ENCODE peak calls at places on chromosomes 7 and 10, in four cellular contexts. R is CD4-positive, alpha-beta memory T cell; B is BJ; M is epithelial cell of esophagus. V is an unnamed sample.

GRCh38 chr7:111499027-111499426 is 63.3 kb downstream of the IMMP2L start:
- DNase-seq in R (no peak), B (no peak), M (peak), V (no peak)

GRCh38 chr10:3149918-3150317 is 22.7 kb downstream of the PITRM1 start:
- DNase-seq in R (no peak), B (no peak), M (no peak), V (no peak)

GRCh38 chr7:10973942-10974716 is 457 bp downstream of the PHF14 start:
- DNase-seq in R (no peak), B (no peak), M (peak), V (peak)

GRCh38 chr7:64990936-64991335 is at the start of gene ZNF117:
- DNase-seq in R (no peak), B (no peak), M (no peak), V (no peak)

GRCh38 chr10:102413053-102413705 is 5.4 kb downstream of the PSD start:
- DNase-seq in R (no peak), B (no peak), M (no peak), V (no peak)

GRCh38 chr10:32982293-32982709 is 24.3 kb upstream of the ITGB1 start:
- DNase-seq in R (no peak), B (peak), M (peak), V (no peak)

GRCh38 chr10:6297951-6298381 is 95.2 kb downstream of the PFKFB3 start:
- DNase-seq in R (no peak), B (no peak), M (peak), V (no peak)

GRCh38 chr7:158811461-158811860 is 17.8 kb downstream of the ESYT2 start:
- DNase-seq in R (no peak), B (no peak), M (peak), V (peak)

GRCh38 chr7:92359801-92360200 is 87.5 kb upstream of the GATAD1 start:
- DNase-seq in R (no peak), B (peak), M (no peak), V (no peak)

GRCh38 chr7:26457702-26458327 is 166.2 kb downstream of the SNX10 start:
- DNase-seq in R (no peak), B (no peak), M (no peak), V (no peak)

GRCh38 chr10:32298066-32298812 is 48.7 kb downstream of the EPC1 start:
- DNase-seq in R (no peak), B (peak), M (peak), V (no peak)

GRCh38 chr10:22230331-22230833 is 12.6 kb upstream of the EBLN1 start:
- DNase-seq in R (peak), B (no peak), M (peak), V (peak)

GRCh38 chr10:35416628-35417625 is 80.6 kb downstream of the CCNY start:
- DNase-seq in R (no peak), B (no peak), M (no peak), V (no peak)

GRCh38 chr7:25922296-25922695 is 229.7 kb upstream of the NFE2L3 start:
- DNase-seq in R (no peak), B (no peak), M (peak), V (no peak)

GRCh38 chr10:95346715-95347401 is 56.1 kb upstream of the PDLIM1 start:
- DNase-seq in R (no peak), B (no peak), M (no peak), V (no peak)

GRCh38 chr10:78053201-78053868 is 19.7 kb downstream of the RPS24 start:
- DNase-seq in R (no peak), B (peak), M (peak), V (no peak)

GRCh38 chr7:137873524-137873923 is 26.8 kb upstream of the DGKI start:
- DNase-seq in R (no peak), B (peak), M (no peak), V (no peak)

GRCh38 chr10:33134011-33134751 is 176.2 kb upstream of the ITGB1 start:
- DNase-seq in R (peak), B (no peak), M (peak), V (no peak)

GRCh38 chr10:93995598-93996271 is 2.0 kb downstream of the PLCE1 start:
- DNase-seq in R (no peak), B (no peak), M (peak), V (no peak)

GRCh38 chr10:27893320-27894014 is 105.4 kb downstream of the ODAD2 start:
- DNase-seq in R (no peak), B (peak), M (peak), V (no peak)

GRCh38 chr7:141785711-141786552 is 4.1 kb upstream of the TAS2R5 start:
- DNase-seq in R (peak), B (peak), M (peak), V (peak)

GRCh38 chr10:72309290-72310240 is 35.8 kb downstream of the DDIT4 start:
- DNase-seq in R (no peak), B (no peak), M (no peak), V (no peak)

GRCh38 chr10:80139290-80139689 is 6.8 kb downstream of the PLAC9 start:
- DNase-seq in R (no peak), B (no peak), M (no peak), V (no peak)

GRCh38 chr7:152112829-152113228 is 87.4 kb downstream of the GALNT11 start:
- DNase-seq in R (no peak), B (no peak), M (no peak), V (no peak)

GRCh38 chr10:6279540-6280267 is 77.0 kb downstream of the PFKFB3 start:
- DNase-seq in R (no peak), B (peak), M (peak), V (no peak)

GRCh38 chr10:113177163-113177935 is 227.3 kb downstream of the TCF7L2 start:
- DNase-seq in R (no peak), B (no peak), M (no peak), V (no peak)

GRCh38 chr10:5648494-5649457 is 17.6 kb downstream of the ASB13 start:
- DNase-seq in R (no peak), B (no peak), M (no peak), V (no peak)

GRCh38 chr10:109956454-109957091 is 33.3 kb upstream of the XPNPEP1 start:
- DNase-seq in R (peak), B (no peak), M (peak), V (peak)

GRCh38 chr7:158422551-158423189 is 165.0 kb downstream of the PTPRN2 start:
- DNase-seq in R (no peak), B (no peak), M (no peak), V (no peak)

GRCh38 chr7:96952974-96953391 is 52.4 kb upstream of the DLX6 start:
- DNase-seq in R (no peak), B (no peak), M (peak), V (no peak)

GRCh38 chr10:113316506-113316905 is 236.3 kb upstream of the HABP2 start:
- DNase-seq in R (no peak), B (no peak), M (no peak), V (no peak)

GRCh38 chr7:155800301-155800700 is 12.0 kb downstream of the SHH start:
- DNase-seq in R (no peak), B (no peak), M (no peak), V (no peak)

GRCh38 chr7:114008696-114009095 is 89.9 kb upstream of the PPP1R3A start:
- DNase-seq in R (no peak), B (no peak), M (peak), V (no peak)

GRCh38 chr7:5417106-5418071 is 6.2 kb downstream of the TNRC18 start:
- DNase-seq in R (no peak), B (no peak), M (no peak), V (no peak)
- H3K4me3 ChIP-seq in R (no peak), B (no peak), M (no peak), V (no peak)

DNA sequence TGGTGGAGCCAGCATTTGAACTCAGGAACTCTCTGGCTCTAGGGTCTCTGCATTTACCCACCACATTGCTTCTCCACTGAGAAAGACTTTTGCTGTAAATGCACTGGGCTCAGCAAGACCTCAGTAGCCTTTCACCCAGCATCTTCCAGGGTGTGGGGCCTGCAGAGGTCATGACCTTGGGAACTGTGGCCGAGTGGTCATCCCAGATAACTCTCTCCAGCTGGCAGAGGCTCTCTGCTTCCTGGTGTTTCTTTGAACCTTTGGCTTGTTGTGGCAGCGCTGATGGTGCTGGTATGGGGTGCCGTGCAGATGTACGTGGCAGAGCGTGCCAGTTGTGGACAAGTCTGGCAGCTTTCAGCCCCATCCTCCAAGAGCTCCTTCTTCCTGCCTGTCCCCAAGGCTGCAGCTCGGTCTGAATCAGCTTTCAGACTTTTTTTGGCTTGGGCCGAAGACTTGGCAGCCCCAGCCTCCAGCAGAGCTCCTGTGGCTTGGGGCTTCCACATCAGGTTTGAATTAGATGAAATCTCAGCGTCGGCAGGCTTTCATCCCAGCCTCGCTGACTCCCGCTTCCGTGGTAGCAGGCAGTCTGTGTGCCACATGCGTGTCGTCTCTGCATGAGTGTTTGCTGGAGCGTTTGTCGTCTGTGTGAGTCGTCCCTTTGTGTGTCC is 21.4 kb downstream of the ADAMTS14 start:
- DNase-seq in R (no peak), B (peak), M (no peak), V (no peak)
- H3K4me3 ChIP-seq in R (no peak), B (no peak), M (no peak), V (no peak)

GRCh38 chr10:100008142-100008522 is 1.6 kb downstream of the DNMBP start:
- DNase-seq in R (no peak), B (no peak), M (peak), V (no peak)
- H3K4me3 ChIP-seq in R (no peak), B (peak), M (peak), V (no peak)

GRCh38 chr10:133523631-133524203 is 3.4 kb upstream of the CYP2E1 start:
- DNase-seq in R (no peak), B (no peak), M (peak), V (no peak)

GRCh38 chr10:133526957-133527588 is at the start of gene CYP2E1:
- DNase-seq in R (no peak), B (no peak), M (no peak), V (no peak)

GRCh38 chr10:133528296-133528844 is 1.2 kb downstream of the CYP2E1 start:
- DNase-seq in R (no peak), B (no peak), M (no peak), V (no peak)

GRCh38 chr10:133527779-133528271 is 662 bp downstream of the CYP2E1 start:
- DNase-seq in R (no peak), B (no peak), M (no peak), V (no peak)

GRCh38 chr10:133525444-133525843 is 1.7 kb upstream of the CYP2E1 start:
- DNase-seq in R (no peak), B (no peak), M (no peak), V (no peak)
- H3K4me3 ChIP-seq in R (no peak), B (no peak), M (no peak), V (no peak)

GRCh38 chr7:139618482-139619366 is 95.2 kb downstream of the CLEC2L start:
- DNase-seq in R (peak), B (no peak), M (peak), V (no peak)

GRCh38 chr7:139613971-139614411 is 90.5 kb downstream of the CLEC2L start:
- DNase-seq in R (no peak), B (no peak), M (no peak), V (no peak)

GRCh38 chr7:139617074-139617473 is 93.6 kb downstream of the CLEC2L start:
- DNase-seq in R (no peak), B (no peak), M (no peak), V (no peak)

GRCh38 chr7:139610595-139610994 is 87.1 kb downstream of the CLEC2L start:
- DNase-seq in R (no peak), B (no peak), M (no peak), V (no peak)

GRCh38 chr7:139614886-139615285 is 91.4 kb downstream of the CLEC2L start:
- DNase-seq in R (no peak), B (no peak), M (no peak), V (no peak)
- H3K4me3 ChIP-seq in R (no peak), B (no peak), M (no peak), V (no peak)

DNA sequence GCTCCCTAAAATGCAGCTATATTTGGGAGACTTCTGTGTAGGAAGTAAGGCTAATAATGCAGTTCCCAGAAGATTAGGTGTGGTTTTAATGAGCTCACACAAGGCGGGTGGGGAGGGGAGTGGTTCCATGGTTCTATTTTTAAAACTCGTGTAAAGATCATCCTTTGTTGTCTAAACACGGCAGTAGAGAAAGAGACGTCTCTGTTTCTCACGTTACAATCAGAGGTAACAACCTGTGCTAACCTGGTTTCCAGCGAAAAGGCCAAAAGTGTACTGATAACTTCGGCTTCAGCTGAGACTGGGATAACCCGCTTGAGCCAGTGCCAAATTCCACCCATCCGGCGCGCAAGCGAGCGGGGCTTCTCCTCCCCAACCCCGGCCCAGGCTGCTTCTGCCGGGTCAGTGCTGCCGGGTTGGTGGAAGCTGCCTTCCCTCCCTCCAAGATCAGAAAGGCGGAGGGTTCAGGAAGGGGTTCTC is 2.5 kb upstream of the MAP3K8 start:
- DNase-seq in R (no peak), B (no peak), M (peak), V (peak)
- H3K4me3 ChIP-seq in R (no peak), B (no peak), M (peak), V (no peak)

GRCh38 chr10:11775412-11775811 is 33.2 kb downstream of the ECHDC3 start:
- DNase-seq in R (no peak), B (no peak), M (no peak), V (no peak)
- H3K4me3 ChIP-seq in R (no peak), B (no peak), M (no peak), V (no peak)

GRCh38 chr10:11148638-11149037 is 131.0 kb downstream of the CELF2 start:
- DNase-seq in R (no peak), B (no peak), M (no peak), V (no peak)

GRCh38 chr10:11146402-11147171 is 128.9 kb downstream of the CELF2 start:
- DNase-seq in R (no peak), B (no peak), M (no peak), V (no peak)

GRCh38 chr10:11149499-11149898 is 131.8 kb downstream of the CELF2 start:
- DNase-seq in R (peak), B (no peak), M (no peak), V (no peak)

GRCh38 chr10:11148131-11148530 is 130.5 kb downstream of the CELF2 start:
- DNase-seq in R (no peak), B (no peak), M (no peak), V (no peak)

DNA sequence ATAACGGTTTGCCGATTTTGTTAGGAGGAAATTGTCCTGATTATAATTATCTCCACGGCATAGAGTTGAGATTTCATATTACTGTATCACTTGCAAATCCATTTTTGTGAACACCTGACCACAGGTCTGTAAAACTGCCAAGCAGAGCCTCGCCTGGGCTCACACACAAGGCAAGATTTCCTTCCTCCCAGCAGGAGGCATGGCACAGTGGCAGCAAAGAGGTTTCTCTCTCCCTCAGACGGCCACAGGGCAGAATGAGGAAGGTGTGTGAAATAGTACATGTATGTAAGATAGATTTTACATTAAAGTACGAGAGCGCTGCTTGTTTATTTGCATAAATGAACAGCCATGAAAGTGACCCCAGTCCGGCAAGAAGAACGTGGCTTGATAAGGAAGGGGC is 130.1 kb downstream of the CELF2 start:
- DNase-seq in R (no peak), B (no peak), M (no peak), V (peak)
- H3K4me3 ChIP-seq in R (no peak), B (no peak), M (no peak), V (no peak)

V was measured in HL-60.